ENCODE peak calls at places on chromosomes 12 and 14, in six cellular contexts. One of them, this sample, is unnamed. For H3K4me1 and H3K36me3, the result is how much of the 10 kb centered on the place peaks cover.

GRCh38 chr14:55454264-55455151 is 14.1 kb upstream of the TBPL2 start:
- DNase-seq in tibial nerve: no peak
- DNase-seq in psoas muscle: no peak
- DNase-seq in SJSA1: peak
- DNase-seq in DND-41: no peak
- DNase-seq in heart right ventricle: peak
- DNase-seq in this sample: no peak

GRCh38 chr12:32535260-32535999 is 136.1 kb downstream of the FGD4 start:
- DNase-seq in tibial nerve: peak
- DNase-seq in psoas muscle: peak
- DNase-seq in SJSA1: peak
- DNase-seq in DND-41: peak
- DNase-seq in heart right ventricle: peak
- DNase-seq in this sample: peak

GRCh38 chr12:26128180-26128579 is 3.3 kb upstream of the BHLHE41 start:
- DNase-seq in tibial nerve: no peak
- DNase-seq in psoas muscle: no peak
- DNase-seq in SJSA1: no peak
- DNase-seq in DND-41: no peak
- DNase-seq in heart right ventricle: no peak
- DNase-seq in this sample: no peak

GRCh38 chr12:104494137-104494815 is 37.5 kb downstream of the CHST11 start:
- DNase-seq in tibial nerve: no peak
- DNase-seq in psoas muscle: no peak
- DNase-seq in SJSA1: no peak
- DNase-seq in DND-41: peak
- DNase-seq in heart right ventricle: peak
- DNase-seq in this sample: no peak

GRCh38 chr12:132445884-132446471 is 44.0 kb upstream of the FBRSL1 start:
- DNase-seq in tibial nerve: no peak
- DNase-seq in psoas muscle: peak
- DNase-seq in SJSA1: peak
- DNase-seq in DND-41: peak
- DNase-seq in heart right ventricle: peak
- DNase-seq in this sample: peak

GRCh38 chr14:84028205-84028604 is 1501.7 kb upstream of the FLRT2 start:
- DNase-seq in tibial nerve: no peak
- DNase-seq in psoas muscle: no peak
- DNase-seq in SJSA1: no peak
- DNase-seq in DND-41: no peak
- DNase-seq in heart right ventricle: no peak
- DNase-seq in this sample: no peak

GRCh38 chr14:77882098-77882497 is 82.2 kb downstream of the ADCK1 start:
- DNase-seq in tibial nerve: no peak
- DNase-seq in psoas muscle: peak
- DNase-seq in SJSA1: no peak
- DNase-seq in DND-41: peak
- DNase-seq in heart right ventricle: peak
- DNase-seq in this sample: no peak

GRCh38 chr12:65631621-65632111 is 192.6 kb upstream of the HMGA2 start:
- DNase-seq in tibial nerve: no peak
- DNase-seq in psoas muscle: no peak
- DNase-seq in SJSA1: peak
- DNase-seq in DND-41: no peak
- DNase-seq in heart right ventricle: peak
- DNase-seq in this sample: no peak

GRCh38 chr12:108854453-108855283 is 2.7 kb downstream of the SSH1 start:
- DNase-seq in tibial nerve: no peak
- DNase-seq in psoas muscle: peak
- DNase-seq in SJSA1: peak
- DNase-seq in DND-41: no peak
- DNase-seq in heart right ventricle: peak
- DNase-seq in this sample: peak

GRCh38 chr14:89507521-89507920 is 90.5 kb upstream of the FOXN3 start:
- DNase-seq in tibial nerve: no peak
- DNase-seq in psoas muscle: no peak
- DNase-seq in SJSA1: no peak
- DNase-seq in DND-41: no peak
- DNase-seq in heart right ventricle: no peak
- DNase-seq in this sample: no peak

GRCh38 chr12:84643993-84644392 is 268.6 kb downstream of the SLC6A15 start:
- DNase-seq in tibial nerve: no peak
- DNase-seq in psoas muscle: no peak
- DNase-seq in SJSA1: no peak
- DNase-seq in DND-41: no peak
- DNase-seq in heart right ventricle: no peak
- DNase-seq in this sample: no peak

GRCh38 chr12:113831016-113831415 is 135.1 kb downstream of the RBM19 start:
- DNase-seq in tibial nerve: no peak
- DNase-seq in psoas muscle: no peak
- DNase-seq in SJSA1: no peak
- DNase-seq in DND-41: no peak
- DNase-seq in heart right ventricle: no peak
- DNase-seq in this sample: no peak

GRCh38 chr12:127926004-127926403 is 341.0 kb upstream of the TMEM132C start:
- DNase-seq in tibial nerve: no peak
- DNase-seq in psoas muscle: no peak
- DNase-seq in SJSA1: peak
- DNase-seq in DND-41: no peak
- DNase-seq in heart right ventricle: peak
- DNase-seq in this sample: no peak

GRCh38 chr12:132248439-132249157 is 80.8 kb downstream of the GALNT9 start:
- DNase-seq in tibial nerve: no peak
- DNase-seq in psoas muscle: no peak
- DNase-seq in SJSA1: no peak
- DNase-seq in DND-41: no peak
- DNase-seq in heart right ventricle: no peak
- DNase-seq in this sample: no peak

DNA sequence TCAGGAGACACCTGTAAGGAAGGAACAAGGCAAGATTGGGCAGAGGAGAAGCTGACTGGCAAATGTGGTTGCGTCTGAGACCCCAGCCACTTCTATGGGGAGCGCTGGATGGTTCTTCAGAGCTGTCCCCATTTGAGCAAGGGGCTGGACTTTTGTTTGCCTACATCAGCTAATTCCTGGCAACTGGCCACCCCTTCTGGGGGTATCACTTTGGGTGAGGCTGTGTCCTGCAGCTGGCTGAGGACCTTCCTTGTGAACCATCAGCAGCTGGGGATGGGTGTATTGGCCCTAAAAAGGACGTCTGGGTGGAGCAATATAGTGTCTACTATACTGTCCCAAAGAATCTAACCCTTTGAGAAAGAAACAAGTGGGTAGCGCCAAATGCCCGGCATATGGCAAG is 23.6 kb downstream of the PPFIBP1 start:
- DNase-seq in tibial nerve: no peak
- DNase-seq in psoas muscle: no peak
- DNase-seq in SJSA1: no peak
- DNase-seq in DND-41: no peak
- DNase-seq in heart right ventricle: no peak
- DNase-seq in this sample: no peak
- H3K4me1 ChIP-seq in tibial nerve: half or more
- H3K4me1 ChIP-seq in psoas muscle: half or more
- H3K4me1 ChIP-seq in SJSA1: under half
- H3K4me1 ChIP-seq in DND-41: under half
- H3K4me1 ChIP-seq in heart right ventricle: half or more
- H3K4me1 ChIP-seq in this sample: half or more

GRCh38 chr14:98210045-98210678 is 1061.8 kb downstream of the BCL11B start:
- DNase-seq in tibial nerve: no peak
- DNase-seq in psoas muscle: no peak
- DNase-seq in SJSA1: no peak
- DNase-seq in DND-41: peak
- DNase-seq in heart right ventricle: no peak
- DNase-seq in this sample: no peak
- H3K36me3 ChIP-seq in tibial nerve: under half
- H3K36me3 ChIP-seq in psoas muscle: under half
- H3K36me3 ChIP-seq in SJSA1: under half
- H3K36me3 ChIP-seq in DND-41: under half
- H3K36me3 ChIP-seq in heart right ventricle: under half
- H3K36me3 ChIP-seq in this sample: under half

GRCh38 chr12:122994140-122994675 is 13.7 kb downstream of the ARL6IP4 start:
- DNase-seq in tibial nerve: no peak
- DNase-seq in psoas muscle: peak
- DNase-seq in SJSA1: no peak
- DNase-seq in DND-41: no peak
- DNase-seq in heart right ventricle: no peak
- DNase-seq in this sample: no peak
- H3K27ac ChIP-seq in tibial nerve: no peak
- H3K27ac ChIP-seq in psoas muscle: no peak
- H3K27ac ChIP-seq in SJSA1: no peak
- H3K27ac ChIP-seq in DND-41: no peak
- H3K27ac ChIP-seq in heart right ventricle: no peak
- H3K27ac ChIP-seq in this sample: no peak

DNA sequence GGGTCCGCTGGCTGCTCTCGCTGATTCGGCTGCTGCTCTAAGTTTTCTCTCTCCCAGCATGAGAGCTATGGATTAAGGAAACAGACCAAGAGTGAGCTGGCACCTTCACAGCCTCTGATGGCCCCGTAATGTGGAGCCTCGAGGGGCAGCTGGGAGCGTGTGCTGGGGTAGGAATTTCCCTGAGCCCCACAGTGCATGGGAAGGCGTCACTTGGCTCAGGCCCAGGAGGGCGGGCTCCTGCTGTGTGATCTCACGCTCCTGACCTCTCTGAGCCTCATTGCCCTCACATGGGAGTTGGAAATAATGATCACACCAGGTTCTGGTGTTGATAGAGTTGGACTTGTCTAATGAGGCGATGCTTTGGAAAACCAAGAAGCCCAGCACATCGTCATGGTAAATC is 238.6 kb upstream of the CRY1 start:
- DNase-seq in tibial nerve: no peak
- DNase-seq in psoas muscle: no peak
- DNase-seq in SJSA1: no peak
- DNase-seq in DND-41: no peak
- DNase-seq in heart right ventricle: no peak
- DNase-seq in this sample: no peak
- H3K4me1 ChIP-seq in tibial nerve: under half
- H3K4me1 ChIP-seq in psoas muscle: under half
- H3K4me1 ChIP-seq in SJSA1: under half
- H3K4me1 ChIP-seq in DND-41: under half
- H3K4me1 ChIP-seq in heart right ventricle: under half
- H3K4me1 ChIP-seq in this sample: under half

GRCh38 chr12:71219224-71219623 is 61.4 kb upstream of the TSPAN8 start:
- DNase-seq in tibial nerve: no peak
- DNase-seq in psoas muscle: no peak
- DNase-seq in SJSA1: no peak
- DNase-seq in DND-41: no peak
- DNase-seq in heart right ventricle: no peak
- DNase-seq in this sample: no peak
- H3K36me3 ChIP-seq in tibial nerve: under half
- H3K36me3 ChIP-seq in psoas muscle: under half
- H3K36me3 ChIP-seq in SJSA1: under half
- H3K36me3 ChIP-seq in DND-41: under half
- H3K36me3 ChIP-seq in heart right ventricle: under half
- H3K36me3 ChIP-seq in this sample: under half

GRCh38 chr14:74414380-74414779 is 11.6 kb downstream of the SYNDIG1L start:
- DNase-seq in tibial nerve: no peak
- DNase-seq in psoas muscle: no peak
- DNase-seq in SJSA1: no peak
- DNase-seq in DND-41: no peak
- DNase-seq in heart right ventricle: no peak
- DNase-seq in this sample: no peak
- H3K27ac ChIP-seq in tibial nerve: no peak
- H3K27ac ChIP-seq in psoas muscle: no peak
- H3K27ac ChIP-seq in SJSA1: no peak
- H3K27ac ChIP-seq in DND-41: no peak
- H3K27ac ChIP-seq in heart right ventricle: no peak
- H3K27ac ChIP-seq in this sample: no peak

GRCh38 chr14:82999802-83000201 is 1466.1 kb upstream of the SEL1L start:
- DNase-seq in tibial nerve: no peak
- DNase-seq in psoas muscle: no peak
- DNase-seq in SJSA1: no peak
- DNase-seq in DND-41: no peak
- DNase-seq in heart right ventricle: no peak
- DNase-seq in this sample: no peak
- H3K4me1 ChIP-seq in tibial nerve: under half
- H3K4me1 ChIP-seq in psoas muscle: under half
- H3K4me1 ChIP-seq in SJSA1: under half
- H3K4me1 ChIP-seq in DND-41: under half
- H3K4me1 ChIP-seq in heart right ventricle: under half
- H3K4me1 ChIP-seq in this sample: under half

DNA sequence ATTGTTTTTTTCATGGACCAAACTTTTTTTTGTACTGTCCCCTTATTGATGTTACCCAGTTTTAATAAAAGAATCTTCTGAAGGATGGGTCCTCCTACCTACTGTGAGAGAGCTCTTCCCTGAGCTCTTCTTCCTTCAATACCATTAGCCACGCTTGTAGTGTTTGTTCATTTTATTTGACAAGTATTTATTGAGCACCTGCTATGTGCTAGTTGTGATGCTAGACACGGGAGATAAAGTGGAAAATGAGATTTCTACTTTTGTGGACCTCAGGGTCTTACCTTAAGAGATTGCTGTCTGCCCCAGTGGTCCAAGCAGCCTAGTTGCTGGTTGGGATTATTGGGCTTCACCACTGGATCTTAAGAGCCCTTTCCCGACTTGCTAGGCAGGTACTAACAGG is 3.2 kb upstream of the GPD1 start:
- DNase-seq in tibial nerve: no peak
- DNase-seq in psoas muscle: no peak
- DNase-seq in SJSA1: no peak
- DNase-seq in DND-41: no peak
- DNase-seq in heart right ventricle: no peak
- DNase-seq in this sample: no peak
- H3K36me3 ChIP-seq in tibial nerve: half or more
- H3K36me3 ChIP-seq in psoas muscle: half or more
- H3K36me3 ChIP-seq in SJSA1: half or more
- H3K36me3 ChIP-seq in DND-41: half or more
- H3K36me3 ChIP-seq in heart right ventricle: half or more
- H3K36me3 ChIP-seq in this sample: under half

This sample was measured in right atrium auricular region.